ENCODE peak calls at places on chromosomes 5 and 9, in eight cellular contexts. X is fibroblast of pulmonary artery; Q is AG04449; U is dorsolateral prefrontal cortex; W is astrocyte of the cerebellum; T is CD8-positive, alpha-beta T cell; I is pancreas; E is A549. H is an unnamed sample.
A peak's percentile ranks its signal among the peaks of the same experiment; 100 is the strongest.

GRCh38 chr9:93815135-93815534 is 140.0 kb downstream of the BARX1 start:
- DNase-seq in Q (no peak), X (no peak), E (no peak), T (peak; percentile 35), U (no peak), I (no peak), W (no peak), H (no peak)

GRCh38 chr5:59582746-59583145 is 310.8 kb downstream of the PDE4D start:
- DNase-seq in Q (no peak), T (no peak), U (no peak), E (no peak), X (no peak), W (no peak), I (no peak), H (no peak)

GRCh38 chr5:137019229-137019628 is 479.9 kb downstream of the SPOCK1 start:
- DNase-seq in T (no peak), I (no peak), X (no peak), Q (no peak), W (no peak), E (no peak), U (no peak), H (no peak)

GRCh38 chr5:132459983-132460834 is 30.4 kb downstream of the IRF1 start:
- DNase-seq in X (no peak), W (no peak), T (no peak), Q (no peak), E (no peak), U (no peak), I (no peak), H (no peak)

GRCh38 chr5:42943931-42944631 is 96.0 kb downstream of the ANXA2R start:
- DNase-seq in U (no peak), X (no peak), Q (no peak), E (no peak), T (no peak), I (no peak), W (no peak), H (no peak)

GRCh38 chr9:27165067-27165466 is 56.0 kb downstream of the TEK start:
- DNase-seq in X (no peak), W (no peak), Q (no peak), U (no peak), I (no peak), T (no peak), E (no peak), H (no peak)

GRCh38 chr9:16421534-16421933 is 448.9 kb downstream of the BNC2 start:
- DNase-seq in E (no peak), U (no peak), T (no peak), I (no peak), W (no peak), X (peak; percentile 51), Q (no peak), H (no peak)

GRCh38 chr9:69089491-69089890 is 53.9 kb downstream of the FXN start:
- DNase-seq in T (no peak), I (no peak), X (no peak), W (no peak), E (no peak), U (no peak), Q (no peak), H (no peak)

GRCh38 chr5:142325677-142326479 is 1.1 kb upstream of the SPRY4 start:
- DNase-seq in I (peak; percentile 24), Q (no peak), E (peak; percentile 90), W (no peak), T (peak; percentile 52), U (peak; percentile 47), X (peak; percentile 82), H (no peak)

GRCh38 chr5:45627076-45627656 is 69.0 kb downstream of the HCN1 start:
- DNase-seq in E (no peak), X (no peak), Q (no peak), U (no peak), W (no peak), T (no peak), I (no peak), H (no peak)

GRCh38 chr5:77873239-77873638 is 97.1 kb upstream of the TBCA start:
- DNase-seq in W (no peak), X (no peak), T (no peak), I (no peak), E (no peak), Q (no peak), U (no peak), H (no peak)

GRCh38 chr5:58071566-58071965 is 388.3 kb downstream of the PLK2 start:
- DNase-seq in W (no peak), Q (no peak), U (no peak), E (no peak), X (peak; percentile 24), I (no peak), T (no peak), H (no peak)

GRCh38 chr9:18126776-18127175 is 347.2 kb upstream of the ADAMTSL1 start:
- DNase-seq in I (no peak), T (no peak), E (no peak), X (no peak), Q (no peak), U (no peak), W (no peak), H (no peak)

GRCh38 chr5:142863856-142864255 is 93.7 kb downstream of the ARHGAP26 start:
- DNase-seq in I (no peak), Q (no peak), U (no peak), T (no peak), X (no peak), W (no peak), E (no peak), H (no peak)

GRCh38 chr9:21875893-21876292 is 73.5 kb downstream of the MTAP start:
- DNase-seq in X (no peak), T (no peak), U (no peak), E (no peak), I (no peak), Q (no peak), W (no peak), H (no peak)

GRCh38 chr9:21872696-21873095 is 70.3 kb downstream of the MTAP start:
- DNase-seq in U (no peak), Q (no peak), I (no peak), X (no peak), E (no peak), W (no peak), T (no peak), H (no peak)

GRCh38 chr9:21866302-21866701 is 63.9 kb downstream of the MTAP start:
- DNase-seq in W (no peak), T (no peak), U (no peak), E (no peak), I (no peak), X (no peak), Q (no peak), H (no peak)

GRCh38 chr9:21873540-21874221 is 71.2 kb downstream of the MTAP start:
- DNase-seq in I (no peak), Q (no peak), W (peak; percentile 23), X (peak; percentile 65), E (no peak), U (no peak), T (no peak), H (peak; percentile 66)

GRCh38 chr9:21871256-21871975 is 69.0 kb downstream of the MTAP start:
- DNase-seq in T (no peak), Q (no peak), U (no peak), E (no peak), X (no peak), W (no peak), I (no peak), H (no peak)
- H3K4me3 ChIP-seq in T (no peak overlapping the region), Q (no peak overlapping the region), U (no peak overlapping the region), E (no peak overlapping the region), X (no peak overlapping the region), W (no peak overlapping the region), I (no peak overlapping the region), H (no peak overlapping the region)

GRCh38 chr9:91179237-91180138 is 182.2 kb downstream of the AUH start:
- DNase-seq in W (no peak), E (no peak), X (peak; percentile 43), U (no peak), Q (peak; percentile 67), I (no peak), T (no peak), H (no peak)
- TF ChIP-seq CTCF in W (no peak), E (no peak), X (no peak), U (no peak), Q (no peak), I (no peak), T (no peak), H (no peak)

GRCh38 chr5:157731272-157732129 is at the start of gene THG1L:
- DNase-seq in I (peak; percentile 96), X (peak; percentile 98), W (peak; percentile 95), E (peak; percentile 98), U (peak; percentile 100), T (peak; percentile 99), Q (peak; percentile 81), H (peak; percentile 78)

GRCh38 chr5:157730900-157731271 is 334 bp upstream of the THG1L start:
- DNase-seq in I (no peak), E (no peak), Q (no peak), W (no peak), T (no peak), U (no peak), X (no peak), H (no peak)

GRCh38 chr5:157732784-157733262 is 1.6 kb downstream of the THG1L start:
- DNase-seq in E (no peak), Q (no peak), T (no peak), W (no peak), I (no peak), U (no peak), X (no peak), H (no peak)

GRCh38 chr5:157734466-157734865 is 3.2 kb downstream of the THG1L start:
- DNase-seq in Q (no peak), I (no peak), T (no peak), W (no peak), U (no peak), X (no peak), E (no peak), H (no peak)

DNA sequence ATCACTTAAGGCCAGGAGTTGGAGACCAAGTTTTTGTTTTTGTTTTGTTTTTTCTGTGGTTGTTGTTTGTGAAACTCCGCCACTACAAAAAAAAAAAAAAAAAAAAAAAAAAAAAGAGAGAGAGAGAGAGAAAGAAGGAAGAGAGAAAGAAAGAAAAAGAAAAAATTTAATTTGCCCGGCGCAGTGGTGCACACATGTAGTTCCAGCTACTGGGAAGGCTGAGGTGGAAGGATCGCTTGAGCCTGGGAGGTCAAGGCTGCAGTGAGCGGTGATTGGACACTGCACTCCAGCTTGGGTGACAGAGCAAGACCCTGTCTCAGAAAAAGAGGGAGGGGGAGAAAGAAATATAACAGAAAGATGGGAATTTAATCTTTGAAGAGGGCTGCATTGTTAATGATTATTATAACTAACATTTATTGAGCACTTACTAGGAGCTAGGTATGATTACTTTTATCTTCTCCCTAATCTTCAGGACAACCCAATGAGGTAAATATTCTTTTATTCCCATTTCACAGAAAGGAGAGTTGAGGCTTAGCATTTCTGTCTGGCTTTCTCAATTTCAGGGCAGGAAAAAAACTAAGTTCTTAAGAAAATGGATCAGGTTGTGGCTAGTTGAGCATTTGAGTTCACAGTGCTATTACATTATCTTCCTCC is 1.0 kb downstream of the THG1L start:
- DNase-seq in Q (no peak), U (no peak), X (no peak), I (no peak), E (no peak), T (no peak), W (no peak), H (no peak)
- H3K4me3 ChIP-seq in Q (peak overlapping the region; percentile 94), U (peak overlapping the region; percentile 72), X (peak overlapping the region; percentile 84), I (peak overlapping the region; percentile 71), E (peak overlapping the region; percentile 52), T (no peak overlapping the region), W (peak overlapping the region; percentile 62), H (peak overlapping the region; percentile 73)

DNA sequence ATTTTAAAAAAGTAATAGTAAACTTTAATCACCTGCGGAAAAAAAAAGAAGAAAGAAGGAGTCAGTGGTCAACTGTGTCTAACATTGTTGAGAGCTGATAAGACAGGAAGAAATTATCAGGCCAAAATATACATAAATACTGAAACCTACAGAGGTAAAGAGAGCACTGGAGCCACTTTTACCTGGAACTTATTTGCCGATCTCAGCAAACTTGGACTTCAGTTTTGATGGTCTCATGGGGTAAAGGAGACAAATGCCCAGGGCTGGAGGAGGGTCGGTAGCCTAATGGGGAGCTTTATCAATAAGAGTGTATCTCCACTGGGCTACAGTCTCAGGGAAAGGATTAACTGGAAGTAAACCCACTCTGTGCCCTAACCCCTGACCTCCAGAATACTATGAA is 26.6 kb upstream of the ARHGEF28 start:
- DNase-seq in E (no peak), Q (no peak), X (no peak), U (no peak), W (no peak), I (no peak), T (no peak), H (no peak)
- TF ChIP-seq CTCF in E (no peak), Q (no peak), X (no peak), U (no peak), W (no peak), I (no peak), T (no peak), H (no peak)

H was measured in epithelial cell of proximal tubule.